ENCODE peak calls at places on chromosomes 16 and 17, in four cellular contexts. One of them, this sample, is unnamed.

GRCh38 chr16:68590201-68590994 is 51.3 kb downstream of the ZFP90 start:
- DNase-seq in fibroblast of lung: peak; percentile 63
- DNase-seq in GM23248: peak; percentile 82
- DNase-seq in mammary epithelial cell: peak; percentile 69
- DNase-seq in this sample: peak; percentile 79

GRCh38 chr16:82782715-82783251 is 156.0 kb downstream of the CDH13 start:
- DNase-seq in GM23248: no peak
- DNase-seq in mammary epithelial cell: no peak
- DNase-seq in fibroblast of lung: no peak
- DNase-seq in this sample: no peak

GRCh38 chr17:17175917-17176316 is 30.2 kb downstream of the PLD6 start:
- DNase-seq in mammary epithelial cell: no peak
- DNase-seq in fibroblast of lung: no peak
- DNase-seq in GM23248: no peak
- DNase-seq in this sample: no peak

GRCh38 chr16:30740364-30741251 is 7.6 kb upstream of the PHKG2 start:
- DNase-seq in GM23248: peak; percentile 91
- DNase-seq in mammary epithelial cell: peak; percentile 98
- DNase-seq in fibroblast of lung: peak; percentile 80
- DNase-seq in this sample: peak; percentile 98

GRCh38 chr16:64882385-64882784 is 239.5 kb downstream of the CDH11 start:
- DNase-seq in GM23248: peak; percentile 45
- DNase-seq in mammary epithelial cell: no peak
- DNase-seq in fibroblast of lung: no peak
- DNase-seq in this sample: no peak

GRCh38 chr17:5516060-5516792 is 29.9 kb downstream of the MIS12 start:
- DNase-seq in fibroblast of lung: peak; percentile 99
- DNase-seq in GM23248: peak; percentile 98
- DNase-seq in mammary epithelial cell: peak; percentile 90
- DNase-seq in this sample: peak; percentile 64

GRCh38 chr17:39615434-39615833 is 7.7 kb upstream of the NEUROD2 start:
- DNase-seq in GM23248: no peak
- DNase-seq in mammary epithelial cell: no peak
- DNase-seq in fibroblast of lung: no peak
- DNase-seq in this sample: no peak

GRCh38 chr17:47295037-47295873 is 28.5 kb upstream of the EFCAB13 start:
- DNase-seq in fibroblast of lung: no peak
- DNase-seq in GM23248: no peak
- DNase-seq in mammary epithelial cell: no peak
- DNase-seq in this sample: no peak

GRCh38 chr17:29140051-29140582 is 40.1 kb downstream of the MYO18A start:
- DNase-seq in mammary epithelial cell: peak; percentile 45
- DNase-seq in GM23248: peak; percentile 89
- DNase-seq in fibroblast of lung: peak; percentile 60
- DNase-seq in this sample: no peak

GRCh38 chr16:74743668-74744299 is 30.8 kb downstream of the FA2H start:
- DNase-seq in mammary epithelial cell: peak; percentile 65
- DNase-seq in GM23248: peak; percentile 50
- DNase-seq in fibroblast of lung: peak; percentile 66
- DNase-seq in this sample: peak; percentile 97

GRCh38 chr17:67111327-67111726 is 67.0 kb downstream of the CACNG1 start:
- DNase-seq in GM23248: no peak
- DNase-seq in fibroblast of lung: no peak
- DNase-seq in mammary epithelial cell: no peak
- DNase-seq in this sample: no peak

GRCh38 chr17:67109111-67109510 is 64.8 kb downstream of the CACNG1 start:
- DNase-seq in fibroblast of lung: no peak
- DNase-seq in GM23248: no peak
- DNase-seq in mammary epithelial cell: no peak
- DNase-seq in this sample: no peak

GRCh38 chr17:67110619-67111018 is 66.3 kb downstream of the CACNG1 start:
- DNase-seq in mammary epithelial cell: no peak
- DNase-seq in fibroblast of lung: no peak
- DNase-seq in GM23248: no peak
- DNase-seq in this sample: no peak

GRCh38 chr17:67113481-67113880 is 69.1 kb downstream of the CACNG1 start:
- DNase-seq in GM23248: no peak
- DNase-seq in fibroblast of lung: no peak
- DNase-seq in mammary epithelial cell: no peak
- DNase-seq in this sample: no peak

GRCh38 chr17:67111808-67112207 is 67.5 kb downstream of the CACNG1 start:
- DNase-seq in mammary epithelial cell: no peak
- DNase-seq in GM23248: no peak
- DNase-seq in fibroblast of lung: no peak
- DNase-seq in this sample: no peak
- TF ChIP-seq EZH2 in mammary epithelial cell: no peak
- TF ChIP-seq EZH2 in GM23248: no peak
- TF ChIP-seq EZH2 in fibroblast of lung: no peak
- TF ChIP-seq EZH2 in this sample: no peak

GRCh38 chr16:11302977-11303376 is 21.8 kb upstream of the PRM1 start:
- DNase-seq in fibroblast of lung: no peak
- DNase-seq in mammary epithelial cell: peak; percentile 30
- DNase-seq in GM23248: no peak
- DNase-seq in this sample: no peak
- H3K27ac ChIP-seq in fibroblast of lung: no peak overlapping the region
- H3K27ac ChIP-seq in mammary epithelial cell: no peak overlapping the region
- H3K27ac ChIP-seq in GM23248: no peak overlapping the region
- H3K27ac ChIP-seq in this sample: peak overlapping the region; percentile 52

GRCh38 chr17:57434361-57434760 is 178.0 kb downstream of the MSI2 start:
- DNase-seq in fibroblast of lung: no peak
- DNase-seq in GM23248: no peak
- DNase-seq in mammary epithelial cell: no peak
- DNase-seq in this sample: no peak
- H3K79me2 ChIP-seq in fibroblast of lung: no peaks in the 10 kb centered on the region
- H3K79me2 ChIP-seq in GM23248: no peaks in the 10 kb centered on the region
- H3K79me2 ChIP-seq in mammary epithelial cell: no peaks in the 10 kb centered on the region
- H3K79me2 ChIP-seq in this sample: no peaks in the 10 kb centered on the region

GRCh38 chr16:56625943-56626654 is 518 bp downstream of the MT1E start:
- DNase-seq in mammary epithelial cell: no peak
- DNase-seq in fibroblast of lung: peak; percentile 90
- DNase-seq in GM23248: peak; percentile 94
- DNase-seq in this sample: no peak
- TF ChIP-seq EZH2 in mammary epithelial cell: no peak
- TF ChIP-seq EZH2 in fibroblast of lung: no peak
- TF ChIP-seq EZH2 in GM23248: no peak
- TF ChIP-seq EZH2 in this sample: no peak

DNA sequence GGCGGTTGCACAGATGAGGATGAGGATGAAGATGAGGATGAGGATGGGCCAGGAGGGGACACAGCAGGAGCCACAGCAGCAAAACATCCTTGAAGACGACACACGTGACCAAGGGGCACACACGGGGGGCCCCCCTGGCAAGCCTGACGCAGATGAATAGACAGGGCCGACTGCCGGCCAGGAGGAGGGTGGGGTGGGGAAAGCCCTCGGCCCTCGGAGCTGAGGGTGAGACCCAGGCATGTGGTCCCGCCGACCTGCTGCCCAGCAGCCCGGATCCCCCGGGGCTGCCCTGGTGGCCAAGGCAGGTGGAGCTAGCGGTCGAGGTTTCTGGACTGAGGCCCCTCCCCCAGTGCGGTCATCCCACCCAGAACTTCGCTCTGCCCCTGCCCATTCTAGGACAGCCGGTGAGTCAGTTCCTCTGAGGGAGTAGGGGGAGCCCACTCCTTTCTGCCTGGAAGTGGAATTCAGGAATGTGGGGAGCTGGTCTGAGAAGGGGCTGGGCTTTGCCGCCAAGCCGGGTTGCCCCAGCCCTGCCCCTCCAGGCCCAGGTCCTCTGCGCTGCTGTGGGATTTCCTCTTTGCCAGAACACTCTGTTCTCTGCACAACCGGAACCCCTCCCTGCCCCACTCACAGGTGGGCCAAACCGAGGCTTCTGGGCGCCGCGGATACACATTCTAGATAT is 9.9 kb downstream of the CYGB start:
- DNase-seq in GM23248: no peak
- DNase-seq in mammary epithelial cell: peak; percentile 62
- DNase-seq in fibroblast of lung: peak; percentile 89
- DNase-seq in this sample: peak; percentile 87
- H3K27ac ChIP-seq in GM23248: no peak overlapping the region
- H3K27ac ChIP-seq in mammary epithelial cell: peak overlapping the region; percentile 49
- H3K27ac ChIP-seq in fibroblast of lung: peak overlapping the region; percentile 37
- H3K27ac ChIP-seq in this sample: no peak overlapping the region

DNA sequence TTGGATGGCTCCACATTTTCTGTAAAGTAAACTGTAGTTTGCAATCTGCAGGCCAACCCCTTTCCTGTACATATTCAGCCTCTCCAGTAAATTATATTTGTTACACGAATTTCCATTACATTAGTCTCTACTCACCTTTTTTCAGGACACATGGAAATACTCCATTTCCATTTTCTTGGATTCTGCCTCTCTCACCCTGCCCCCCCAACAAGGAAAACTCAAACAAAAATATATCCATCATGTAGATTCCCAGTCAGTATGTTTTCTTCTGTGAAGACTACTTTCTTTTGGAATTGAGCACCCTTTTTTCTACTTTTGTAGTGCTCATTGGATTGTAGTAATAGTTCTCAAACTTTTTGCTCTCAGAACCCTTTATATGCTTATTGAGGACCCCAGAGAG is 2.9 kb downstream of the PPM1D start:
- DNase-seq in GM23248: peak; percentile 14
- DNase-seq in fibroblast of lung: no peak
- DNase-seq in mammary epithelial cell: no peak
- DNase-seq in this sample: no peak
- H3K79me2 ChIP-seq in GM23248: peaks cover 77% of the 10 kb centered on the region
- H3K79me2 ChIP-seq in fibroblast of lung: peaks cover 74% of the 10 kb centered on the region
- H3K79me2 ChIP-seq in mammary epithelial cell: peaks cover 77% of the 10 kb centered on the region
- H3K79me2 ChIP-seq in this sample: peaks cover 76% of the 10 kb centered on the region

GRCh38 chr16:67163164-67163902 is 1.2 kb upstream of the HSF4 start:
- DNase-seq in mammary epithelial cell: no peak
- DNase-seq in fibroblast of lung: peak; percentile 49
- DNase-seq in GM23248: no peak
- DNase-seq in this sample: no peak
- TF ChIP-seq EZH2 in mammary epithelial cell: no peak
- TF ChIP-seq EZH2 in fibroblast of lung: peak; percentile 10
- TF ChIP-seq EZH2 in GM23248: no peak
- TF ChIP-seq EZH2 in this sample: no peak

DNA sequence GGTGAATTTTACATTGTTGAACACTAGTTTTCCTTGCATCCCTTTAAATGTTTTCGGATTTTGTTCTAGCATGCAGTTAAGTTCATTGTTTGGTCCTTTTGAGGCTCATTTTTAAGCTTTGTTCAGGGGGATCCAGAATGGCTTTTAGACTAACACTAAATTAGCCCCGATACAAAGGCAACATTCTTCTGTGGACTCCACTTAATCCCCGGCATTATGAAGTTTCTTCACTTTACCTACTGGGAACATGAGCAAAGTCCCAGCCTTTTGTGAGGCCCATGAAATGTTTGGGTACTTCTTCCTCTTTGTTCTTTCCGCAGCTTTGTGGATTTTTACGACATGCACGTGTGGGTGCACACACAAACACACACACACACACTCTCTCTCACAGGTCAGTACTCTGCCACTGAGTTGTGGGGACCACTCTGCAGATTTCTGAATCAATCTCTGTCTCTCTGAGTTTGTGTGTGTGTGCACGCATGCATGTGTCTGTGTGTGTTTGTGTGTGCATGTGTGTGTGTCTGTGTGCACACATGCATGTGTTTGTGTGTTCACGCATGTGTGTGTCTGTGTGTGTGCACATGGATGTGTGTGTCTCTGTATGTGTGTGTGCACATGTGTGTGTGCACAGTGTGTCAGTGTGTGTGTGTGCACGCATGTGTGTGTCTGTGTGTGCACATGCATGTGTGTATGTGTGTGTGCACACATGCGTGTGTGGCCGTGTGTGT is 240.4 kb upstream of the TNRC6C start:
- DNase-seq in fibroblast of lung: no peak
- DNase-seq in GM23248: no peak
- DNase-seq in mammary epithelial cell: no peak
- DNase-seq in this sample: no peak
- H3K27ac ChIP-seq in fibroblast of lung: no peak overlapping the region
- H3K27ac ChIP-seq in GM23248: no peak overlapping the region
- H3K27ac ChIP-seq in mammary epithelial cell: no peak overlapping the region
- H3K27ac ChIP-seq in this sample: no peak overlapping the region

This sample was measured in PC-9.